ENCODE peak calls at places on chromosomes 1 and 21, in five cellular contexts. W is A549, R is GM12878, Z is K562, N is GM23338. H is an unnamed sample.

GRCh38 chr1:207911983-207912760 is 1.2 kb upstream of the CD34 start:
- DNase-seq in N (no peak), R (no peak), W (no peak), Z (no peak), H (no peak)

GRCh38 chr1:35294809-35295208 is 26.3 kb downstream of the ZMYM4 start:
- DNase-seq in Z (no peak), R (no peak), N (no peak), W (no peak), H (no peak)

GRCh38 chr21:46214478-46215340 is 13.9 kb downstream of the LSS start:
- DNase-seq in W (no peak), N (no peak), R (no peak), Z (no peak), H (no peak)

GRCh38 chr21:16865612-16866011 is 647.2 kb upstream of the CXADR start:
- DNase-seq in Z (no peak), W (no peak), N (no peak), R (no peak), H (no peak)

GRCh38 chr1:248730507-248731335 is 24.8 kb downstream of the LYPD8 start:
- DNase-seq in W (peak; percentile 73), R (no peak), N (no peak), Z (peak; percentile 62), H (no peak)

GRCh38 chr1:31617917-31618746 is 643 bp downstream of the HCRTR1 start:
- DNase-seq in R (no peak), Z (peak; percentile 86), W (peak; percentile 27), N (peak; percentile 86), H (peak; percentile 14)

GRCh38 chr1:75672108-75672507 is 52.4 kb upstream of the ACADM start:
- DNase-seq in R (no peak), Z (no peak), W (no peak), N (peak; percentile 11), H (no peak)

GRCh38 chr21:42878678-42878992 is 704 bp downstream of the WDR4 start:
- DNase-seq in R (no peak), W (no peak), Z (no peak), N (no peak), H (no peak)

GRCh38 chr21:38067086-38067739 is 151.0 kb upstream of the KCNJ6 start:
- DNase-seq in Z (no peak), R (no peak), W (no peak), N (no peak), H (no peak)

GRCh38 chr1:110879758-110880606 is 7.0 kb downstream of the CD53 start:
- DNase-seq in W (no peak), N (no peak), R (peak; percentile 65), Z (peak; percentile 58), H (no peak)
- TF ChIP-seq REST in W (no peak), N (no peak), R (no peak), Z (peak; percentile 64), H (no peak)

DNA sequence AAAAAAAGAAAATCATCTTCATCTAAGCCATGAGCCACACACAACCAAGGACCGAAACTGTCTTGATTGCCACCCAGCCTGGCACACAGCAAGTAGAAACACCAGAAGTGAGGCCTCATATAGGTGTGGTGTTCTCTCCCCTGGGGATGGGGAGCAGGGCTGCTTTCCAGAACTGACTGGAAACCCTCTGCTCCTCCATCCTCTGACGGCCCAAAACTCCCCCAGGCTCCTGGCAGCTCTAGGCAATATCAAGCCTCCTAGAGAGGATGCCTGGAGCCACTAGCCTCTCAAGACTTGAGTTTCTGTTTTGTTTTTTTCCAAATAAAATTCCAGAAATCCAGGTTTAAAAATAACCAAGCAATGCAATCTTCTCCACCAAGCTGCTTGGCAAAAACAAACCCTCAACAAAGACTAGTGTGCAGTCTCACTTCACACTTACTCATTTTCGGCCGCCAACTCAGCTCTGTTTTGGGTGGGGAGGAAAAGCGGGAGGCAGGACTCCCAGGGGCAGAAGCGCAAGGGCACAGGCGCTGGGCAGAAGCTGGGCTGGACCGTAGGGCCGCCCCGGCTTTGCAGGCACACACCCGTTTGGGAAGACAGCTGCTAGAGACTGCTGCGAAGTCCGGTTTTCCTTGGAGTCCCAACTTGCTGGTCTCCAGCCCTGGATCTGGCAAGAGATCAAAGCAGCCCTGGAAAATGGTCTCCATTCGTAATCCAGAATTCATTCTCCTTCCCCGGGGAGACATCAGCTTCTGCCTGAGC is 78.2 kb upstream of the CAPZB start:
- DNase-seq in W (no peak), Z (peak; percentile 9), R (no peak), N (no peak), H (no peak)
- TF ChIP-seq REST in W (no peak), Z (no peak), R (no peak), N (no peak), H (no peak)

GRCh38 chr1:18118491-18118890 is 10.9 kb downstream of the IGSF21 start:
- DNase-seq in Z (no peak), R (no peak), N (no peak), W (no peak), H (no peak)

GRCh38 chr1:18116777-18117176 is 9.2 kb downstream of the IGSF21 start:
- DNase-seq in R (no peak), Z (no peak), N (no peak), W (no peak), H (no peak)

GRCh38 chr1:18119978-18120377 is 12.4 kb downstream of the IGSF21 start:
- DNase-seq in N (no peak), Z (no peak), W (no peak), R (no peak), H (no peak)

GRCh38 chr1:18119289-18119688 is 11.7 kb downstream of the IGSF21 start:
- DNase-seq in W (no peak), R (no peak), N (no peak), Z (no peak), H (no peak)

DNA sequence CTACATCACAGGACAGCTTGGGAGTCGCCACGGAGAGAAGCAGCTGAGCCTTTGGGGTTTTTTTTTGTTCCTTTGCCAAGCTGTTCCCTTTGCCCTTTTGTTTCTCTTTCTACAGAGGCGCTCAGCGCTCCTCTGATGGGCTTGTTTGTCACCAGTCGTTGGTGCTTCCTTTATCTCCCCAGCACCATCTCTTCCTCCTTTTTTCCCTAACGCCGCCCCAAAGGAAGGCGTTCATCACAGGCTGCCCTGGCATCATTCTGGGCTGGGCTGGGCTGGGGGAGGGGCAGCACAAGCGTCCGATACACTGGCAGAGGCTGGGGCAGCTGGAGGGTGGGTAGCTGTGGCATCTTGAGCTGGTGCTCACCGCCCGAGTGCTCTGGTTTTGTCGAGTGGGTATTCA is 10.5 kb downstream of the IGSF21 start:
- DNase-seq in W (no peak), N (no peak), R (no peak), Z (no peak), H (no peak)
- TF ChIP-seq REST in W (no peak), N (no peak), R (no peak), Z (no peak), H (no peak)

GRCh38 chr21:22898061-22898460 is 1899.9 kb downstream of the NCAM2 start:
- DNase-seq in N (no peak), W (no peak), R (no peak), Z (no peak), H (no peak)

GRCh38 chr21:22904385-22904784 is 1906.2 kb downstream of the NCAM2 start:
- DNase-seq in N (no peak), R (no peak), Z (no peak), W (no peak), H (no peak)

DNA sequence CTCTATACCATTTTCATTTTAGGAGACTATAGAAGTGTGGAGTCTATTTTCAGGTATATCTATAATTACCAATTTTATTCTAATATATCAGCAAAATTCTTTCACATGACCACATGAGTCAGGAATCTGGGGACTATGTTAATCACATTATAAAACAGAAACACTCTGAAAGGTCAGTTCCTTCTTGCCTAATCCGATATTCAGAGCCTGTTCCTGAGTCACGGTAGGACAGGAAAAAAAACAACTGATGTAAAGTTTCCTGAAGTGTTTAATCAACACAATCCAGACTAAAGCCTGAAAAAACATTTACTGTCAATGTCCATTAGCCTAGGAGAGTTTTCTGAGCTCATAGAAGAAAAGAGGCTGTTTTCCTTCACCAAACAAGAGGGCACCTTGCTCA is 1902.3 kb downstream of the NCAM2 start:
- DNase-seq in R (no peak), W (no peak), N (no peak), Z (no peak), H (no peak)
- TF ChIP-seq REST in R (no peak), W (no peak), N (no peak), Z (no peak), H (no peak)

DNA sequence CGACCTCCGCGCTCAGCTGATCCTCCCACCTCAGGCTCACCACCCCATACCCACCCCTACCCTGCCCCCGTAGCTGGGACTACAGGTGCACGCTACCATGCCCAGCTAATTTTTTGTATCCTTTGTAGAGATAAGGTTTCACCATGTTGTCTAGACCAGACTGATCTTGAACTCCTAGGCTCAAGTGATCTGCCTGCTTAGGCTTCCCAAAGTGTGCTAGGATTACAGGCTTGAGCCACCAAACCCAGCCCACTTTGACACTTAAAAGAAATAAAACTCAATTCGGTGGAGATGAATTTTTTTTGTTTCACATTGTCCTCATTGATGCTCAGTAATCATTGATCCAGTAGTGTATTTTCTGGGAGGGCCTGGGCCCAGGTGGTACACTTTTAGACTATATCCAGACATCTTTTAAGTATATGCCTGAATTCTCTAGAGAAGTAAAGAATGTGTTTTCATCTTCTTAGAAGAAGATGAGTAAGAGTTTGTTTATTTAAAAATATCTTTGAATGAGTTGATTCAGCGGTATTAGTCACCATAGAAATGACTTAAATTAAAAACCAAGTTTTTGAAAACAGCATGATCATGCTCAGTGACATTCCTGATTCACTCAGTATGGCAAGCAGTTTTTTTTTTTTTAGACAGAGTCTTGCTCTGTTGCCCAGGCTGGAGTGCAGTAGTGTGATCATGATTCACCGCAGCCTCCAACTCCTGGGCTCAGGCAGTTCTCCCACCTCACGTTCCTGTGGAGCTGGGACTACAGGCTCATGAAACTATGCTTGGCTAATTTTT is 57.8 kb downstream of the EPB41 start:
- DNase-seq in R (no peak), Z (no peak), N (no peak), W (peak; percentile 68), H (no peak)
- TF ChIP-seq REST in R (no peak), Z (no peak), N (no peak), W (no peak), H (no peak)

GRCh38 chr1:17119076-17119743 is at the start of gene PADI2:
- DNase-seq in W (peak; percentile 43), Z (peak; percentile 97), R (no peak), N (peak; percentile 89), H (peak; percentile 67)
- TF ChIP-seq REST in W (no peak), Z (no peak), R (no peak), N (no peak), H (no peak)

GRCh38 chr1:99558539-99558938 is 87.4 kb upstream of the PALMD start:
- DNase-seq in W (no peak), N (no peak), Z (no peak), R (no peak), H (no peak)
- TF ChIP-seq REST in W (no peak), N (no peak), Z (no peak), R (no peak), H (no peak)

GRCh38 chr1:242240061-242240460 is 241.2 kb upstream of the MAP1LC3C start:
- DNase-seq in W (peak; percentile 63), Z (no peak), N (no peak), R (no peak), H (no peak)
- TF ChIP-seq REST in W (no peak), Z (no peak), N (no peak), R (no peak), H (no peak)

GRCh38 chr1:3543076-3544049 is 67.9 kb downstream of the MEGF6 start:
- DNase-seq in R (no peak), Z (no peak), N (no peak), W (peak; percentile 50), H (no peak)
- TF ChIP-seq REST in R (no peak), Z (no peak), N (no peak), W (no peak), H (no peak)

H was measured in HL-60.